ENCODE peak calls at places on chromosomes 3 and 15, in seven cellular contexts. One of them, this sample, is unnamed.

GRCh38 chr3:46359748-46360509 is 6.0 kb downstream of the CCR2 start:
- DNase-seq in MM.1S: no peak
- DNase-seq in GM23338: no peak
- DNase-seq in HCT116: no peak
- DNase-seq in hepatocyte: no peak
- DNase-seq in GM23248: peak
- DNase-seq in PC-3: peak
- DNase-seq in this sample: peak

GRCh38 chr3:81490541-81491288 is 270.7 kb downstream of the GBE1 start:
- DNase-seq in MM.1S: peak
- DNase-seq in hepatocyte: peak
- DNase-seq in GM23338: peak
- DNase-seq in PC-3: peak
- DNase-seq in HCT116: peak
- DNase-seq in GM23248: peak
- DNase-seq in this sample: peak

GRCh38 chr3:12454076-12454807 is 30.0 kb upstream of the TSEN2 start:
- DNase-seq in MM.1S: no peak
- DNase-seq in hepatocyte: no peak
- DNase-seq in GM23338: no peak
- DNase-seq in HCT116: no peak
- DNase-seq in PC-3: peak
- DNase-seq in GM23248: peak
- DNase-seq in this sample: peak

GRCh38 chr3:190003730-190004129 is 117.0 kb downstream of the P3H2 start:
- DNase-seq in hepatocyte: no peak
- DNase-seq in GM23248: peak
- DNase-seq in HCT116: peak
- DNase-seq in MM.1S: no peak
- DNase-seq in GM23338: no peak
- DNase-seq in PC-3: peak
- DNase-seq in this sample: no peak

GRCh38 chr15:78077053-78077859 is at the start of gene TBC1D2B:
- DNase-seq in HCT116: no peak
- DNase-seq in GM23338: peak
- DNase-seq in MM.1S: peak
- DNase-seq in PC-3: peak
- DNase-seq in GM23248: peak
- DNase-seq in hepatocyte: peak
- DNase-seq in this sample: peak

GRCh38 chr15:23069496-23070166 is 30.3 kb upstream of the TUBGCP5 start:
- DNase-seq in GM23248: peak
- DNase-seq in MM.1S: no peak
- DNase-seq in PC-3: peak
- DNase-seq in HCT116: peak
- DNase-seq in GM23338: peak
- DNase-seq in hepatocyte: no peak
- DNase-seq in this sample: peak

GRCh38 chr3:12347301-12347700 is 58.4 kb downstream of the PPARG start:
- DNase-seq in HCT116: no peak
- DNase-seq in GM23338: no peak
- DNase-seq in PC-3: no peak
- DNase-seq in hepatocyte: no peak
- DNase-seq in GM23248: peak
- DNase-seq in MM.1S: no peak
- DNase-seq in this sample: no peak

GRCh38 chr3:66489577-66489976 is 11.2 kb downstream of the LRIG1 start:
- DNase-seq in GM23248: no peak
- DNase-seq in hepatocyte: no peak
- DNase-seq in MM.1S: no peak
- DNase-seq in PC-3: no peak
- DNase-seq in GM23338: no peak
- DNase-seq in HCT116: no peak
- DNase-seq in this sample: no peak

GRCh38 chr3:35065891-35066290 is 573.4 kb upstream of the ARPP21 start:
- DNase-seq in HCT116: no peak
- DNase-seq in GM23248: no peak
- DNase-seq in MM.1S: no peak
- DNase-seq in hepatocyte: no peak
- DNase-seq in GM23338: no peak
- DNase-seq in PC-3: no peak
- DNase-seq in this sample: no peak

GRCh38 chr3:119380697-119381096 is 82.7 kb downstream of the TMEM39A start:
- DNase-seq in GM23248: peak
- DNase-seq in HCT116: peak
- DNase-seq in PC-3: peak
- DNase-seq in hepatocyte: peak
- DNase-seq in GM23338: no peak
- DNase-seq in MM.1S: no peak
- DNase-seq in this sample: no peak

GRCh38 chr3:101042996-101043686 is 49.9 kb upstream of the ABI3BP start:
- DNase-seq in MM.1S: no peak
- DNase-seq in GM23338: no peak
- DNase-seq in PC-3: peak
- DNase-seq in HCT116: no peak
- DNase-seq in GM23248: peak
- DNase-seq in hepatocyte: no peak
- DNase-seq in this sample: no peak

GRCh38 chr3:196072313-196072712 is 9.6 kb downstream of the TFRC start:
- DNase-seq in hepatocyte: no peak
- DNase-seq in MM.1S: no peak
- DNase-seq in GM23248: no peak
- DNase-seq in PC-3: no peak
- DNase-seq in HCT116: no peak
- DNase-seq in GM23338: no peak
- DNase-seq in this sample: no peak

GRCh38 chr3:109924196-109924595 is 586.9 kb upstream of the DPPA4 start:
- DNase-seq in GM23248: peak
- DNase-seq in GM23338: no peak
- DNase-seq in hepatocyte: no peak
- DNase-seq in MM.1S: no peak
- DNase-seq in HCT116: no peak
- DNase-seq in PC-3: no peak
- DNase-seq in this sample: no peak

GRCh38 chr3:109920749-109921148 is 583.4 kb upstream of the DPPA4 start:
- DNase-seq in GM23338: no peak
- DNase-seq in PC-3: no peak
- DNase-seq in GM23248: no peak
- DNase-seq in hepatocyte: no peak
- DNase-seq in HCT116: no peak
- DNase-seq in MM.1S: no peak
- DNase-seq in this sample: no peak

GRCh38 chr3:109922898-109923297 is 585.6 kb upstream of the DPPA4 start:
- DNase-seq in MM.1S: no peak
- DNase-seq in GM23248: no peak
- DNase-seq in HCT116: no peak
- DNase-seq in PC-3: no peak
- DNase-seq in hepatocyte: no peak
- DNase-seq in GM23338: no peak
- DNase-seq in this sample: no peak

GRCh38 chr3:109921509-109921908 is 584.2 kb upstream of the DPPA4 start:
- DNase-seq in PC-3: no peak
- DNase-seq in GM23248: no peak
- DNase-seq in HCT116: no peak
- DNase-seq in hepatocyte: no peak
- DNase-seq in GM23338: peak
- DNase-seq in MM.1S: no peak
- DNase-seq in this sample: peak

DNA sequence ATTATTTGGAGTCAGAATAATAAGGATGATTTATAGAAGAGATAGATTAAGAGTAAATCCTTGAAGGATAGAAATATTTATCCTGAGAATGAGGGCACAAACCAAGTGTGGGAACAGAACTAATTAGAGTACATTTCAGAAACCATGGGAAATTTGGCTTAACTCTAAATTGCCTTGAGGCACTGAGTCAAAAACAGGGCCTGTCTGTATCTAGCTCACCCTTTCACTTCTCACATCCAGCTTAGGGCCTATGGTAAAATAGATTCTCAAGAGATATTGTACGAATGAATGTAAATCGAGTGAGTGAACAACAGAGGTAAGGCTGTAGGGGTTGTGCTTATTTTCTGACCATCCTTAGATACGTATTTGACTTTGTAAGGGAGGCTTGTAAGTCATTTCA is 586.1 kb upstream of the DPPA4 start:
- DNase-seq in hepatocyte: no peak
- DNase-seq in HCT116: no peak
- DNase-seq in PC-3: no peak
- DNase-seq in MM.1S: no peak
- DNase-seq in GM23248: no peak
- DNase-seq in GM23338: no peak
- DNase-seq in this sample: no peak
- TF ChIP-seq EZH2 in hepatocyte: no peak
- TF ChIP-seq EZH2 in HCT116: no peak
- TF ChIP-seq EZH2 in PC-3: no peak
- TF ChIP-seq EZH2 in MM.1S: no peak
- TF ChIP-seq EZH2 in GM23248: no peak
- TF ChIP-seq EZH2 in GM23338: no peak
- TF ChIP-seq EZH2 in this sample: no peak

DNA sequence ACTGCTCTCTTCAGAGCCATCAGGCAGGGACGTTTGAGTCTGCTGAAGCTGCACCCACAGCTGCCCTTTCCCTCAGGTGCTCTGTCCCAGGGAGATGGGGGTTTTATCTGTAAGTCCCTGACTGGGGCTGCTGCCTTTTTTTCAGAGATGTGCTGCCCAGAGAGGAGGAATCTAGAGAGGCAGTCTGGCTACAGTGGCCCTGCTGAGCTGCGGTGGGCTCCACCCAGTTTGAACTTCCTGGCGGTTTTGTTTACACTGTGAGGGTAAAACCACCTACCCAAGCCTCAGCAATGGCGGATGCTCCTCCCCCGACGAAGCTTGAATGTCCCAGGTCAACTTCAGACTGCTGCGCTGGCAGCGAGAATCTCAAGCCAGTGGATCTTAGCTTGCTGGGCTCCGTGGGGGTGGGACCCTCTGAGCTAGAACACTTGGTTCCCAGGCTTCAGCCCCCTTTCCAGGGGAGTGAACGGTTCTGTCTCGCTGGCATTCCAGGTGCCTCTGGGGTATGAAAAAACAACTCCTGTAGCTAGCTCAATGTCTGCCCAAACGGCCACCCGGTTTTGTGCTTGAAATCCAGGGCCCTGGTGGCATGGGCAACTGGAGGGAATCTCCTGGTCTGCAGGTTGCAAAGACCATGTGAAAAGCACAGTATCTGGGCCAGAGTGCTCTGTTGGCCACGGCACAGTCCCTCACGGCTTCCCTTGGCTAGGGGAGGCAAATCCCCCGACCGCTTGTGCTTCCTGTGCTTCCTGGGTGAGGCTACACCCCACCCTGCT is 21.1 kb upstream of the ST6GAL1 start:
- DNase-seq in PC-3: no peak
- DNase-seq in MM.1S: peak
- DNase-seq in hepatocyte: no peak
- DNase-seq in GM23338: peak
- DNase-seq in GM23248: no peak
- DNase-seq in HCT116: no peak
- DNase-seq in this sample: no peak
- H3K4me3 ChIP-seq in PC-3: no peak
- H3K4me3 ChIP-seq in MM.1S: no peak
- H3K4me3 ChIP-seq in hepatocyte: no peak
- H3K4me3 ChIP-seq in GM23338: no peak
- H3K4me3 ChIP-seq in GM23248: no peak
- H3K4me3 ChIP-seq in HCT116: no peak
- H3K4me3 ChIP-seq in this sample: no peak

GRCh38 chr15:41935566-41936020 is 36.8 kb downstream of the EHD4 start:
- DNase-seq in HCT116: no peak
- DNase-seq in GM23248: no peak
- DNase-seq in MM.1S: peak
- DNase-seq in GM23338: no peak
- DNase-seq in hepatocyte: no peak
- DNase-seq in PC-3: peak
- DNase-seq in this sample: no peak
- TF ChIP-seq EZH2phosphoT487 in HCT116: no peak
- TF ChIP-seq EZH2phosphoT487 in GM23248: no peak
- TF ChIP-seq EZH2phosphoT487 in MM.1S: no peak
- TF ChIP-seq EZH2phosphoT487 in GM23338: no peak
- TF ChIP-seq EZH2phosphoT487 in hepatocyte: no peak
- TF ChIP-seq EZH2phosphoT487 in PC-3: no peak
- TF ChIP-seq EZH2phosphoT487 in this sample: no peak

GRCh38 chr15:70609919-70610318 is 153.4 kb downstream of the UACA start:
- DNase-seq in MM.1S: no peak
- DNase-seq in hepatocyte: no peak
- DNase-seq in PC-3: no peak
- DNase-seq in HCT116: no peak
- DNase-seq in GM23338: no peak
- DNase-seq in GM23248: no peak
- DNase-seq in this sample: no peak
- TF ChIP-seq EZH2 in MM.1S: no peak
- TF ChIP-seq EZH2 in hepatocyte: no peak
- TF ChIP-seq EZH2 in PC-3: no peak
- TF ChIP-seq EZH2 in HCT116: no peak
- TF ChIP-seq EZH2 in GM23338: no peak
- TF ChIP-seq EZH2 in GM23248: no peak
- TF ChIP-seq EZH2 in this sample: no peak

DNA sequence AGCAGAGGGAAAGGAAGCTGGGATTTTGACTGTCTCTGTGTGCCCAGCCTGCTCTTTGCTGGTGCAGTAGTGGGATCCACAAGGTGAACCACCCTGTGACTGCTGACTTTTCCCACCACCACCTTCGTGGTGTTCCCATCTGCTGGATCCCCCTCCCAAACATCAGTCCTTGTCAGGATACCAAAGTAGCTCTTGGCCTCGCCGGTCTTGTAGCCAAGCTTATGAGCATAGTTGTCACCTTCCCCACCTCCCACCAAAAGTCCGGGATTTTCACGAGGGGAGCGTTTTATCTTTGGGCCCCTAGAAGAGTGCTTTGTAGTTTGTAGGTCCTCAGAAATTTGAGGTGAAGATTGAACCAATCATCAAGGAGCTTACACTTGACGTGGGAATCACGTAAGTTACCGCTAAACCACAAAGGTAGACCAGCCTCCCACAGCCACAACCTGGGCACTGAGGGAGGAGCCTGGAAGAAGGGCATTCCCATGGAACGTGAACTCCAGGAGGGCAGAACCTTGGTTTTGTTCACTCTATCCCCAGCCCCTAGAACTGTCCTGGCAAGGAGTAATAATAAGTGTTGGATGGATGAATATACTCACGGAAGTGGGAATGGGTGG is 892 bp upstream of the TEX264 start:
- DNase-seq in HCT116: no peak
- DNase-seq in MM.1S: no peak
- DNase-seq in GM23338: no peak
- DNase-seq in hepatocyte: no peak
- DNase-seq in PC-3: peak
- DNase-seq in GM23248: no peak
- DNase-seq in this sample: no peak
- H3K4me3 ChIP-seq in HCT116: peak
- H3K4me3 ChIP-seq in MM.1S: peak
- H3K4me3 ChIP-seq in GM23338: peak
- H3K4me3 ChIP-seq in hepatocyte: no peak
- H3K4me3 ChIP-seq in PC-3: peak
- H3K4me3 ChIP-seq in GM23248: no peak
- H3K4me3 ChIP-seq in this sample: peak

This sample was measured in neural progenitor cell.